ENCODE peak calls at places on chromosomes 4 and X, in four cellular contexts. P is OCI-LY7, Y is SJCRH30, C is mammary epithelial cell. K is an unnamed sample. For H3K36me3 and H3K9me3, the result is how much of the 10 kb centered on the place peaks cover.

GRCh38 chr4:182144621-182145359 is 98.4 kb upstream of the TENM3 start:
- DNase-seq in Y (peak), C (peak), P (no peak), K (peak)

GRCh38 chr4:163672751-163673150 is 178.3 kb downstream of the TMA16 start:
- DNase-seq in P (peak), C (no peak), Y (no peak), K (no peak)

GRCh38 chrX:43349363-43349762 is 306.7 kb upstream of the MAOA start:
- DNase-seq in C (peak), Y (peak), P (peak), K (peak)

GRCh38 chr4:110201502-110201901 is 3.1 kb upstream of the ELOVL6 start:
- DNase-seq in Y (peak), C (no peak), P (no peak), K (no peak)

GRCh38 chrX:49192722-49193328 is 6.7 kb upstream of the PRICKLE3 start:
- DNase-seq in Y (no peak), C (no peak), P (peak), K (peak)

GRCh38 chr4:2390780-2391490 is 27.5 kb downstream of the ZFYVE28 start:
- DNase-seq in P (peak), Y (peak), C (no peak), K (no peak)

GRCh38 chr4:134906404-134907023 is 704.9 kb upstream of the PABPC4L start:
- DNase-seq in Y (no peak), C (no peak), P (no peak), K (peak)

GRCh38 chr4:6592804-6593563 is 18.0 kb downstream of the MAN2B2 start:
- DNase-seq in Y (no peak), P (no peak), C (no peak), K (no peak)

GRCh38 chr4:44651425-44651824 is at the start of gene YIPF7:
- DNase-seq in C (no peak), P (no peak), Y (no peak), K (no peak)

GRCh38 chr4:184328022-184328736 is 110.5 kb upstream of the ENPP6 start:
- DNase-seq in Y (no peak), C (peak), P (peak), K (no peak)

GRCh38 chr4:146981651-146982050 is 36.0 kb upstream of the TTC29 start:
- DNase-seq in Y (no peak), P (no peak), C (no peak), K (no peak)

GRCh38 chr4:156829194-156829593 is 142.4 kb downstream of the PDGFC start:
- DNase-seq in P (no peak), Y (no peak), C (peak), K (no peak)

GRCh38 chr4:172725581-172725980 is 443.0 kb upstream of the GALNT7 start:
- DNase-seq in Y (no peak), P (no peak), C (no peak), K (no peak)

GRCh38 chr4:42339935-42340406 is 57.3 kb upstream of the SHISA3 start:
- DNase-seq in C (peak), Y (peak), P (no peak), K (no peak)

GRCh38 chr4:76547167-76547760 is 112.2 kb downstream of the SHROOM3 start:
- DNase-seq in P (no peak), C (no peak), Y (no peak), K (no peak)

GRCh38 chr4:30538794-30539193 is 181.4 kb upstream of the PCDH7 start:
- DNase-seq in P (no peak), Y (no peak), C (no peak), K (no peak)

GRCh38 chrX:23118890-23119527 is 119.2 kb downstream of the DDX53 start:
- DNase-seq in P (no peak), C (no peak), Y (no peak), K (no peak)

GRCh38 chrX:19839770-19840254 is 47.6 kb downstream of the SH3KBP1 start:
- DNase-seq in C (peak), Y (no peak), P (peak), K (no peak)

GRCh38 chr4:89904524-89904923 is 9.9 kb downstream of the MMRN1 start:
- DNase-seq in C (no peak), P (no peak), Y (no peak), K (no peak)

GRCh38 chrX:68876731-68877130 is 47.9 kb downstream of the EFNB1 start:
- DNase-seq in P (no peak), Y (no peak), C (no peak), K (peak)

GRCh38 chr4:188869581-188869980 is 730.3 kb downstream of the TRIML1 start:
- DNase-seq in Y (no peak), C (no peak), P (no peak), K (no peak)

GRCh38 chr4:186537843-186538521 is 17.4 kb downstream of the MTNR1A start:
- DNase-seq in P (no peak), C (no peak), Y (no peak), K (no peak)

GRCh38 chr4:126057371-126057770 is 742.6 kb downstream of the FAT4 start:
- DNase-seq in C (peak), P (no peak), Y (no peak), K (no peak)

GRCh38 chr4:141090473-141090872 is 42.8 kb downstream of the RNF150 start:
- DNase-seq in C (no peak), P (no peak), Y (no peak), K (no peak)

GRCh38 chr4:100063355-100063754 is 113.3 kb upstream of the H2AZ1 start:
- DNase-seq in Y (no peak), C (no peak), P (peak), K (no peak)

GRCh38 chrX:126886997-126887396 is 67.5 kb downstream of the PRR32 start:
- DNase-seq in P (no peak), Y (no peak), C (no peak), K (no peak)

GRCh38 chr4:56619160-56619559 is 61.9 kb downstream of the HOPX start:
- DNase-seq in C (peak), Y (no peak), P (no peak), K (no peak)

GRCh38 chr4:125016892-125017299 is 297.9 kb upstream of the FAT4 start:
- DNase-seq in P (no peak), Y (no peak), C (no peak), K (peak)

GRCh38 chr4:128155874-128156456 is 94.9 kb downstream of the LARP1B start:
- DNase-seq in C (no peak), Y (no peak), P (no peak), K (no peak)

GRCh38 chr4:11281720-11282119 is 147.0 kb downstream of the HS3ST1 start:
- DNase-seq in C (peak), P (no peak), Y (no peak), K (no peak)

DNA sequence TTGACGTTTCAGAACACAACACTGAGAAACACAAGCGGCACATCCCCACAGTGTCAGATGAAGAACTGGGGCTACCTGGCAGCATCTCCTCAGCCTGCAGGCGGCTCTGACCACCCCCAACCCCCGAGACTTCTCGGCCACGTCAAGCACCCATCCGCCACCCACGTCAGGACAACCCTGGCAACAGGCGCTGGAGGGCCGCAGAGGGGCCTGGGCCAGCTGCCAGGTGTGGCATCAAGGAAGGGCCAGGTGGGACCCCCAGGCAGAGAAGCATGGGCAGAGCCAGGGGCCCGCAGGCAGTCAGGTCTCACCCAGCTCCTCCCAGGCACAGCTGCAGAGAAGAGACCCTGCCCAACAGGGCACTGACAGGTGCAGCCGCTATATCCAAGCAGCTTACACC is 22.3 kb downstream of the GAK start:
- DNase-seq in Y (no peak), C (no peak), P (no peak), K (peak)
- H3K36me3 ChIP-seq in Y (under half), C (under half), P (half or more), K (under half)

GRCh38 chrX:13153796-13154195 is 109.4 kb upstream of the FAM9C start:
- DNase-seq in P (no peak), Y (no peak), C (no peak), K (no peak)
- H3K9me3 ChIP-seq in P (under half), Y (under half), C (under half), K (under half)

GRCh38 chr4:8267077-8267476 is 2.5 kb upstream of the HTRA3 start:
- DNase-seq in C (no peak), Y (peak), P (peak), K (peak)

GRCh38 chr4:8266088-8266487 is 3.5 kb upstream of the HTRA3 start:
- DNase-seq in C (no peak), P (no peak), Y (no peak), K (no peak)

GRCh38 chr4:8268211-8268610 is 1.3 kb upstream of the HTRA3 start:
- DNase-seq in C (no peak), Y (no peak), P (no peak), K (no peak)

GRCh38 chr4:8265171-8265929 is 4.2 kb upstream of the HTRA3 start:
- DNase-seq in C (no peak), P (no peak), Y (no peak), K (no peak)

GRCh38 chr4:8266508-8266907 is 3.0 kb upstream of the HTRA3 start:
- DNase-seq in P (no peak), C (no peak), Y (no peak), K (no peak)
- H3K36me3 ChIP-seq in P (under half), C (under half), Y (under half), K (under half)

DNA sequence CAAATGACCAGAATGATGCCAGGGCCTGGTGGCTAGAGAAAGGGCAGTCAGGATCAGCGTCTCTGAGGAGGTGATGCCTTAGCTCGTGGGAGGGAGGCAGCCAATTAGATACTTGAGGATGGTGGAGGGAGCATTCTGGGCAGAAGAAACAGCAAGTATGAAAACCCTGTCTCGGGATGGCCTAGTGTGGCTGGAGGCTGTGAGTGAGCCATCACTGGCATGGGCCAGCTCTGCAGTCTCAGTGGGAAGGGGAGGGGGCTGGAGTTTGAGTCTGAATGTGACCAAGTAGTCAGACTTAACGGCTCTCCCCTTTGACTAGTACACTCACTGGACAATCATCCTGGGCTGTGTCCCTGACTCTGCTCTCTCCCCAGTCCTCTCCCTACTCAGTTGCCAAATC is 7.1 kb downstream of the CNGA2 start:
- DNase-seq in P (no peak), C (no peak), Y (no peak), K (no peak)
- H3K9me3 ChIP-seq in P (under half), C (under half), Y (under half), K (under half)

DNA sequence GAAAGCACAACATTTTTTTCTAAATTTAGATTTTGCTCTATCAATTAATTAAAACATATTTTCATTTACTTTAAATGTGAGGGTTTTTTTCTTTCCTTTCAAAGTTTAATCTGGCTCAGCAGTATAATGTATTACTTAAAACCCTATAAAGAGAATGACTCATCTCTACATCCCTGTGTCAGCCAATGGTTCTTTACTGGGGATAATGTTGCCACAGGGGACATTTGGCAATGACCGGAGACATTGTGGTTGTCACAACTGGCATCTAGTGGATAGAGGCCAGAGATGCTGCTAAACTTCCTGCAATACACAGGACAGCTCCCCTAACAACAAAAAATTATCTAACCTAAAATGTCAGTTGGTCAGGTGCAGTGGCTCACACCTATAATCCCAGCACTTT is 53.8 kb downstream of the SYNPO2 start:
- DNase-seq in Y (no peak), C (peak), P (no peak), K (peak)
- H3K36me3 ChIP-seq in Y (under half), C (under half), P (under half), K (under half)

GRCh38 chrX:7132335-7133035 is 15.0 kb upstream of the STS start:
- DNase-seq in P (peak), Y (peak), C (peak), K (peak)
- H3K9me3 ChIP-seq in P (under half), Y (under half), C (under half), K (under half)

DNA sequence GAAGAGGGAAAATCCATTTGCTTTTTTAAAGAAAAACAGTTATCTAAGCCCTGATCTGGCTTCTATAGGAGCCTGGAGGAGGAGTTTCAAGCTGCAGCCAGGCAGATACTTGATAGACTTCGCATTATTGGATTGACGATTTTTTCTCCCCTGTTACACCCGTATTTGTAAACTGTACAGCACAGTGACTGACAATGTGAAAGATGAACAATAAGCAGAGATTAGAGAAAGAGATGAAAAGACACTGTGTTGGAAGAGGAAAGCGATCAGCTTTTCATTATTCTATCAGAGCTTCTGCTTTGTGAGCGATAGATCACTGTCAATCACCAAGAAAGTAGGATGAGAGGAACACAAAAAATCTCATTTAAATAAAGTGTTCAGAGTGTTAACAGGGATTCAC is 639.2 kb downstream of the TLL1 start:
- DNase-seq in P (no peak), Y (no peak), C (no peak), K (no peak)
- H3K36me3 ChIP-seq in P (under half), Y (under half), C (under half), K (under half)